ENCODE peak calls at places on chromosomes 4 and X, in nine cellular contexts. D is AG08395; Y is left cardiac atrium; Z is CD4-positive, alpha-beta T cell; F is GM03348; W is AG04450; S is Kasumi-1; I is naive thymus-derived CD8-positive, alpha-beta T cell; M is stimulated activated CD8-positive, alpha-beta memory T cell treated with anti-CD3 and anti-CD28 coated beads, Interleukin-7, amount 100 ng/mL, for 24 hours. K is an unnamed sample.

GRCh38 chr4:81215219-81215892 is at the start of gene PRKG2:
- DNase-seq in D (peak), Y (peak), Z (no peak), F (peak), W (no peak), S (no peak), I (no peak), M (no peak), K (no peak)

GRCh38 chrX:29419774-29420553 is 795.4 kb upstream of the MAGEB2 start:
- DNase-seq in D (no peak), Y (no peak), Z (no peak), F (peak), W (no peak), S (no peak), I (no peak), M (no peak), K (no peak)

GRCh38 chrX:15781964-15782711 is 8.1 kb upstream of the ZRSR2 start:
- DNase-seq in D (no peak), Y (no peak), Z (no peak), F (no peak), W (no peak), S (no peak), I (no peak), M (no peak), K (no peak)

GRCh38 chrX:37541991-37542390 is 29.5 kb upstream of the LANCL3 start:
- DNase-seq in D (no peak), Y (no peak), Z (no peak), F (no peak), W (no peak), S (no peak), I (no peak), M (no peak), K (no peak)

GRCh38 chrX:134459683-134460004 is 321 bp upstream of the HPRT1 start:
- DNase-seq in D (peak), Y (no peak), Z (no peak), F (no peak), W (no peak), S (peak), I (no peak), M (no peak), K (no peak)

GRCh38 chr4:40562681-40563080 is 67.0 kb downstream of the RBM47 start:
- DNase-seq in D (no peak), Y (no peak), Z (no peak), F (no peak), W (no peak), S (no peak), I (no peak), M (no peak), K (no peak)

GRCh38 chr4:169619518-169619957 is 840 bp upstream of the CLCN3 start:
- DNase-seq in D (peak), Y (no peak), Z (peak), F (peak), W (no peak), S (peak), I (peak), M (no peak), K (peak)

GRCh38 chr4:81854406-81854805 is 382.7 kb upstream of the RASGEF1B start:
- DNase-seq in D (no peak), Y (no peak), Z (no peak), F (no peak), W (no peak), S (no peak), I (no peak), M (no peak), K (no peak)

GRCh38 chr4:185232370-185232769 is 23.0 kb downstream of the SNX25 start:
- DNase-seq in D (no peak), Y (no peak), Z (no peak), F (no peak), W (no peak), S (no peak), I (no peak), M (no peak), K (no peak)

GRCh38 chrX:136196691-136197155 is 49.4 kb downstream of the FHL1 start:
- DNase-seq in D (no peak), Y (no peak), Z (no peak), F (no peak), W (no peak), S (no peak), I (no peak), M (no peak), K (peak)

K was measured in heart right ventricle.